ENCODE peak calls at places on chromosomes 13 and 19, in four cellular contexts. M is CD8-positive, alpha-beta T cell; K is ovary; L is IMR-90. Q is an unnamed sample.

GRCh38 chr13:27783111-27783510 is 9.2 kb upstream of the GSX1 start:
- DNase-seq in M (no peak), K (no peak), L (peak; percentile 8), Q (no peak)

GRCh38 chr13:44951184-44951583 is 38.1 kb downstream of the NUFIP1 start:
- DNase-seq in M (no peak), K (no peak), L (peak; percentile 43), Q (no peak)

GRCh38 chr19:33368074-33368864 is 5.2 kb upstream of the CEBPG start:
- DNase-seq in M (no peak), K (no peak), L (peak; percentile 65), Q (no peak)

GRCh38 chr19:9622531-9622930 is 1.5 kb upstream of the ZNF561 start:
- DNase-seq in M (no peak), K (no peak), L (no peak), Q (no peak)

GRCh38 chr13:105048685-105049084 is 1486.8 kb downstream of the EFNB2 start:
- DNase-seq in M (no peak), K (no peak), L (no peak), Q (no peak)

GRCh38 chr13:93227906-93228801 is 1.5 kb downstream of the GPC6 start:
- DNase-seq in M (no peak), K (peak; percentile 76), L (peak; percentile 87), Q (peak; percentile 23)

GRCh38 chr19:45598267-45599011 is 3.6 kb downstream of the GPR4 start:
- DNase-seq in M (no peak), K (no peak), L (no peak), Q (no peak)

GRCh38 chr13:33191425-33192221 is 93.9 kb downstream of the STARD13 start:
- DNase-seq in M (no peak), K (no peak), L (peak; percentile 75), Q (no peak)

GRCh38 chr13:62357887-62358645 is 942.4 kb upstream of the PCDH20 start:
- DNase-seq in M (no peak), K (no peak), L (peak; percentile 71), Q (no peak)

GRCh38 chr13:58542530-58542929 is 911.0 kb downstream of the PCDH17 start:
- DNase-seq in M (no peak), K (no peak), L (no peak), Q (no peak)

GRCh38 chr13:40981361-40981760 is 37.8 kb downstream of the ELF1 start:
- DNase-seq in M (no peak), K (no peak), L (no peak), Q (no peak)

GRCh38 chr19:5927439-5927821 is 13.4 kb downstream of the CAPS start:
- DNase-seq in M (no peak), K (no peak), L (no peak), Q (no peak)
- H3K36me3 ChIP-seq in M (peaks cover 83% of the 10 kb centered on the region), K (no peaks in the 10 kb centered on the region), L (peaks cover 89% of the 10 kb centered on the region), Q (peaks cover 22% of the 10 kb centered on the region)

DNA sequence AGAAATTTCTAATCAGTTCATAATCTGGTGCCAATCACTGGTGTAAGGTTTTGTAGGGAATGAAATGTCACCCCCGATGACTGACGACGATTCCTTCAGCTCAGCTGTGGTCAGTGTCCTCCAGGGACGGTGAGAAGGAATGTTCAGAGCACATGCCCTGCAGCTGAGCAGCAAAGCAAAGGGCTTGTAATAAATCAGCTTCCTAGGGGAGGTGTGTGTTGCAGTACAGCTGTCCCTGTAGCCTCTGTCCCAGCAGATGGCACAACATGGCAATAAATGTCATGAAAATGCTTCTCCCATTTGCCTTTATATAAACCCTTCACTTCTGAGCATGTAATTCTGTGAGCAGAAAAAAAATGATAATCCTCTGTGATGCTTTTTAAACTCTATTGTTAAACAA is 102.4 kb downstream of the FAM216B start:
- DNase-seq in M (no peak), K (no peak), L (peak; percentile 33), Q (no peak)
- H3K27me3 ChIP-seq in M (no peaks in the 10 kb centered on the region), K (no peaks in the 10 kb centered on the region), L (peaks cover 1% of the 10 kb centered on the region), Q (no peaks in the 10 kb centered on the region)

DNA sequence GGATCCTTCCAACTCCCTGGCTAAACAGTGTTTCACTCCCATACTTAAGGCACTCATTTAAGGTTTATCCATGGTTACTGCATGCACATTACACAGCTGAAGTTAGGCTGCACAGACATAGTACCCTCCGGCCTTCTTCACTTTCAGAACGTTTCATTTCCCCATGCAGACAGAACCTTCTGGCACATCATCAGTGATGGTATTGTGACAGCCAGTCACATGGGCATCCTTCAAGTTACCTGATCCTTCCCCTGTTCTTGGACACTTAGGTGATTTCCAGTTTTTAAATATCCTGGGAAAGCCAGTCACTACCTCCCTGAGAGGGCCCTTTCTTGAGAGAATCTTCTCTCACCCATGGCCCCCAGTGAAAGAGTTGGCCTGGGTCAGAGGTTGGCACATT is 9.1 kb downstream of the SMIM7 start:
- DNase-seq in M (no peak), K (no peak), L (no peak), Q (no peak)
- H3K36me3 ChIP-seq in M (peaks cover 52% of the 10 kb centered on the region), K (no peaks in the 10 kb centered on the region), L (peaks cover 57% of the 10 kb centered on the region), Q (peaks cover 56% of the 10 kb centered on the region)

DNA sequence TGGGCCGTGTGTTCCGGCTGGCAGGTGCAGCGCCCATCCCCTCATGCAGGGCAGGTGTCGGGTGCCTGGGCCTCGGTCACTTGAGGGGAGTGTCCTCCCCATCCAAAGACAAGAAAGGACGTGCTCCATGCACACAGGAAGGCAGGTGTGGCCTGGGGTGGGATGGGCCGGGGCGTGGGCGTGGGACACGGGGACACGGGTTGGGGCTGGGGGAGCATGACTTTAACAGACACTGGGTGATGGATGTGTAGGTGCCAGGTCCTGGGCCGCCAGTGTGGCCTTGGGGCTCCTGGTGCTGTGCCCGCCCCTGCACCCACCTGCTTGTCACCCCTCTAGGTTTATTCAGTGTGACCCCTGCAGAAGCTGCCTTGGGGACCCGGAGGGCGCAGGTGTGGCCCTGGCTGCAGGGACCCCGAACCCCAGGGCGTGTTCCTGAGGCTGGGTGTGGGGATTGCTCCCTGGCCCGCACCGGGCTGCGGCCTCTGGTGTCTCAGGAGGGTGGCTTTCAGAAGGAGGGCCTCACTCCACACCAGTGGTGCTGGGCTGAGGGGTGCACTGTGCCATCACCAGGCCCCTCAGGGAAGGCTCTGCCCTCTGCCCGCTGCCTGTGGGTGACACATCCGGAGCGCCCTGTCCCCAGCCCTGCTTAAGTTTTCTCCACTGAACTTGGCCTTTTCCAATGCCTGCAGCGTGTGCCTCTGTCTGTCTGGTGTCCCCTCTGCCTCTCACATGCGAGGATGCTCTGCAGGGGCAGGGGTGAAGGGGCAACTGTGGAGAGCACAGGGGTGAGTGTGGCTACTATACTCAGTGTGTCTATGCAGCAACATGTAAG is 5.2 kb downstream of the TMEM255B start:
- DNase-seq in M (no peak), K (no peak), L (no peak), Q (no peak)
- H3K27me3 ChIP-seq in M (peaks cover 8% of the 10 kb centered on the region), K (no peaks in the 10 kb centered on the region), L (peaks cover 38% of the 10 kb centered on the region), Q (no peaks in the 10 kb centered on the region)

GRCh38 chr19:5642204-5642603 is 19.3 kb downstream of the SAFB start:
- DNase-seq in M (no peak), K (no peak), L (no peak), Q (no peak)
- H3K36me3 ChIP-seq in M (peaks cover 45% of the 10 kb centered on the region), K (no peaks in the 10 kb centered on the region), L (peaks cover 38% of the 10 kb centered on the region), Q (peaks cover 17% of the 10 kb centered on the region)

GRCh38 chr19:1467512-1468273 is 11.3 kb downstream of the C19orf25 start:
- DNase-seq in M (no peak), K (no peak), L (no peak), Q (no peak)
- H3K27me3 ChIP-seq in M (peaks cover 21% of the 10 kb centered on the region), K (peaks cover 11% of the 10 kb centered on the region), L (peaks cover 66% of the 10 kb centered on the region), Q (peaks cover 5% of the 10 kb centered on the region)

GRCh38 chr13:112332727-112333126 is 43.4 kb upstream of the SPACA7 start:
- DNase-seq in M (no peak), K (no peak), L (no peak), Q (no peak)
- H3K36me3 ChIP-seq in M (no peaks in the 10 kb centered on the region), K (no peaks in the 10 kb centered on the region), L (no peaks in the 10 kb centered on the region), Q (no peaks in the 10 kb centered on the region)

Q was measured in pancreas.